ENCODE peak calls at places on chromosomes 13 and 19, in ten cellular contexts. N is right cardiac atrium; W is ELF-1; M is iris pigment epithelial cell; I is ACHN; X is astrocyte; U is COR-L47; T is effector CD4-positive, alpha-beta T cell; A is cardiac fibroblast; G is stimulated activated CD4-positive, alpha-beta T cell treated with anti-CD3 and anti-CD28 coated beads, Interleukin-1b, Interleukin-23, amount 100 ng/mL, for 1 hour. O is an unnamed sample.

GRCh38 chr13:27967736-27968315 is 1.3 kb downstream of the CDX2 start:
- DNase-seq in N (no peak), W (peak), M (no peak), I (no peak), X (no peak), U (no peak), T (no peak), A (no peak), G (no peak), O (no peak)

GRCh38 chr19:40962460-40962961 is 28.6 kb upstream of the CYP2B6 start:
- DNase-seq in N (no peak), W (no peak), M (peak), I (no peak), X (peak), U (no peak), T (no peak), A (peak), G (no peak), O (no peak)

GRCh38 chr13:51999525-51999924 is 11.7 kb downstream of the ATP7B start:
- DNase-seq in N (peak), W (peak), M (no peak), I (peak), X (peak), U (no peak), T (no peak), A (peak), G (no peak), O (peak)

GRCh38 chr13:114109646-114110045 is 22.8 kb downstream of the RASA3 start:
- DNase-seq in N (peak), W (peak), M (no peak), I (no peak), X (no peak), U (peak), T (no peak), A (no peak), G (no peak), O (peak)

GRCh38 chr13:75870397-75870801 is 234.3 kb downstream of the LMO7 start:
- DNase-seq in N (no peak), W (peak), M (peak), I (peak), X (no peak), U (peak), T (no peak), A (peak), G (no peak), O (no peak)

GRCh38 chr19:18590273-18591272 is 2.0 kb downstream of the REX1BD start:
- DNase-seq in N (no peak), W (peak), M (peak), I (no peak), X (peak), U (no peak), T (no peak), A (peak), G (no peak), O (no peak)

GRCh38 chr13:71610876-71611275 is 256.1 kb downstream of the DACH1 start:
- DNase-seq in N (no peak), W (no peak), M (no peak), I (no peak), X (no peak), U (no peak), T (no peak), A (no peak), G (no peak), O (no peak)

GRCh38 chr13:21537105-21537504 is 66.9 kb downstream of the MICU2 start:
- DNase-seq in N (no peak), W (no peak), M (peak), I (no peak), X (no peak), U (no peak), T (no peak), A (peak), G (no peak), O (no peak)

GRCh38 chr13:44758595-44759221 is 182.6 kb upstream of the TSC22D1 start:
- DNase-seq in N (no peak), W (peak), M (peak), I (peak), X (peak), U (peak), T (no peak), A (peak), G (no peak), O (no peak)

GRCh38 chr19:40658031-40658430 is 32.4 kb downstream of the NUMBL start:
- DNase-seq in N (no peak), W (no peak), M (no peak), I (no peak), X (no peak), U (no peak), T (no peak), A (no peak), G (no peak), O (no peak)

GRCh38 chr19:49954092-49954825 is 6.7 kb downstream of the SIGLEC11 start:
- DNase-seq in N (no peak), W (no peak), M (peak), I (no peak), X (no peak), U (no peak), T (no peak), A (peak), G (no peak), O (peak)

GRCh38 chr19:42225718-42226292 is 5.7 kb downstream of the ZNF526 start:
- DNase-seq in N (no peak), W (no peak), M (no peak), I (no peak), X (no peak), U (no peak), T (no peak), A (no peak), G (no peak), O (no peak)

GRCh38 chr19:33301011-33301899 is 1.1 kb downstream of the CEBPA start:
- DNase-seq in N (no peak), W (peak), M (peak), I (no peak), X (no peak), U (no peak), T (no peak), A (no peak), G (no peak), O (peak)

GRCh38 chr13:36764536-36764935 is 54.5 kb upstream of the RFXAP start:
- DNase-seq in N (no peak), W (no peak), M (no peak), I (no peak), X (no peak), U (no peak), T (no peak), A (no peak), G (no peak), O (no peak)

GRCh38 chr19:8209965-8210659 is 942 bp downstream of the CERS4 start:
- DNase-seq in N (no peak), W (peak), M (no peak), I (no peak), X (no peak), U (no peak), T (no peak), A (no peak), G (no peak), O (no peak)

GRCh38 chr13:31742102-31742695 is 2.9 kb downstream of the RXFP2 start:
- DNase-seq in N (peak), W (peak), M (peak), I (peak), X (peak), U (peak), T (peak), A (peak), G (peak), O (no peak)

GRCh38 chr13:95660981-95661581 is 15.9 kb upstream of the DNAJC3 start:
- DNase-seq in N (no peak), W (no peak), M (peak), I (peak), X (peak), U (peak), T (no peak), A (peak), G (no peak), O (no peak)

GRCh38 chr13:29159871-29160270 is 339.7 kb downstream of the MTUS2 start:
- DNase-seq in N (no peak), W (no peak), M (no peak), I (no peak), X (no peak), U (no peak), T (no peak), A (no peak), G (no peak), O (no peak)

GRCh38 chr13:31818236-31818635 is 78.9 kb downstream of the RXFP2 start:
- DNase-seq in N (no peak), W (no peak), M (peak), I (no peak), X (peak), U (no peak), T (no peak), A (no peak), G (no peak), O (no peak)

GRCh38 chr13:19984430-19985218 is 26.1 kb downstream of the ZMYM2 start:
- DNase-seq in N (no peak), W (no peak), M (peak), I (peak), X (peak), U (no peak), T (no peak), A (peak), G (no peak), O (no peak)

GRCh38 chr13:102323505-102323904 is 78.3 kb downstream of the FGF14 start:
- DNase-seq in N (no peak), W (no peak), M (no peak), I (no peak), X (no peak), U (no peak), T (no peak), A (no peak), G (no peak), O (no peak)

GRCh38 chr13:68152414-68152813 is 922.3 kb upstream of the PCDH9 start:
- DNase-seq in N (no peak), W (no peak), M (no peak), I (no peak), X (no peak), U (no peak), T (no peak), A (no peak), G (no peak), O (no peak)

O was measured in chondrocyte.